ENCODE peak calls at places on chromosomes 7 and 10, in four cellular contexts. One of them, this sample, is unnamed.

GRCh38 chr10:33066558-33067236 is 108.7 kb upstream of the ITGB1 start:
- DNase-seq in fibroblast of lung: peak; percentile 86
- DNase-seq in lung: no peak
- DNase-seq in mesendoderm: peak; percentile 74
- DNase-seq in this sample: peak; percentile 51

GRCh38 chr7:98903246-98903645 is 24.9 kb downstream of the TRRAP start:
- DNase-seq in lung: no peak
- DNase-seq in fibroblast of lung: no peak
- DNase-seq in mesendoderm: no peak
- DNase-seq in this sample: no peak

GRCh38 chr10:79890469-79890868 is 58.4 kb downstream of the SFTPD start:
- DNase-seq in fibroblast of lung: no peak
- DNase-seq in mesendoderm: no peak
- DNase-seq in lung: no peak
- DNase-seq in this sample: no peak

GRCh38 chr10:48632166-48632565 is 27.3 kb upstream of the ARHGAP22 start:
- DNase-seq in fibroblast of lung: no peak
- DNase-seq in lung: no peak
- DNase-seq in mesendoderm: no peak
- DNase-seq in this sample: no peak

GRCh38 chr10:2928219-2928840 is 139.0 kb upstream of the PFKP start:
- DNase-seq in fibroblast of lung: peak; percentile 44
- DNase-seq in mesendoderm: peak; percentile 75
- DNase-seq in lung: peak; percentile 71
- DNase-seq in this sample: peak; percentile 53

GRCh38 chr7:80724249-80724871 is 85.9 kb downstream of the CD36 start:
- DNase-seq in lung: no peak
- DNase-seq in mesendoderm: peak; percentile 65
- DNase-seq in fibroblast of lung: peak; percentile 97
- DNase-seq in this sample: peak; percentile 29

GRCh38 chr10:61835909-61836232 is 65.6 kb upstream of the ARID5B start:
- DNase-seq in fibroblast of lung: peak; percentile 75
- DNase-seq in mesendoderm: no peak
- DNase-seq in lung: no peak
- DNase-seq in this sample: no peak

GRCh38 chr7:151061241-151062110 is 2.1 kb downstream of the SLC4A2 start:
- DNase-seq in mesendoderm: peak; percentile 64
- DNase-seq in fibroblast of lung: no peak
- DNase-seq in lung: peak; percentile 66
- DNase-seq in this sample: no peak

GRCh38 chr7:78178319-78178718 is 379.7 kb downstream of the PHTF2 start:
- DNase-seq in mesendoderm: no peak
- DNase-seq in fibroblast of lung: no peak
- DNase-seq in lung: no peak
- DNase-seq in this sample: no peak

GRCh38 chr7:127534636-127535035 is 50.8 kb downstream of the GCC1 start:
- DNase-seq in fibroblast of lung: no peak
- DNase-seq in lung: no peak
- DNase-seq in mesendoderm: no peak
- DNase-seq in this sample: no peak

GRCh38 chr7:135372222-135372621 is 137.7 kb downstream of the CNOT4 start:
- DNase-seq in mesendoderm: no peak
- DNase-seq in fibroblast of lung: no peak
- DNase-seq in lung: no peak
- DNase-seq in this sample: no peak

GRCh38 chr7:70925411-70926115 is 206.4 kb upstream of the GALNT17 start:
- DNase-seq in mesendoderm: peak; percentile 80
- DNase-seq in fibroblast of lung: no peak
- DNase-seq in lung: no peak
- DNase-seq in this sample: no peak
- H3K36me3 ChIP-seq in mesendoderm: no peaks in the 10 kb centered on the region
- H3K36me3 ChIP-seq in fibroblast of lung: no peaks in the 10 kb centered on the region
- H3K36me3 ChIP-seq in lung: no peaks in the 10 kb centered on the region
- H3K36me3 ChIP-seq in this sample: no peaks in the 10 kb centered on the region

DNA sequence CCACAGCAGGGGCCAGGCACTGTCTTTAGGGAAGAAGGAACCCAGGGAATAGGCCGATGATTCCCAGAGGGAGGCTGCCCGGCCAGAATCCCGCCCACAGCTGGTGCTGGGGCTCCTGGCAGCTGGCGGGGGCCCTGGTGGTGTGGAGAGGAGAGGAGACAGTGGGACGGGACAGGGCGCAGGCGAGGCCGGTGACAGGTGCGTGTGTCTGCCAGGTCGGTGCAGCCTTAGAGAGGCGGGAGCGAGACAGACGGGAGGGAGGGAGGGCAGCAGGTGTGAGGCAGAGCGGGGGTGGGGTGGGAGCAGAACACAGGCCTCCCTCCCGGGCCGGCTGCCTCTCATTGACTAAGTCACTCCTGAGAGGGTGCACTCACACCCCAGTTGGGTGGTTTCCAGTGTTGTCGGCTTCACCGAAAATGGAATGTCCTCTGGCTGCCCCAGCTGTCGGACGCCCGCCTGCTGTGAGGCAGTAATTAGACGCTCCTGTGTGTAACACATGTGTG is 55.2 kb downstream of the ELFN1 start:
- DNase-seq in lung: no peak
- DNase-seq in fibroblast of lung: peak; percentile 60
- DNase-seq in mesendoderm: no peak
- DNase-seq in this sample: no peak
- H3K4me3 ChIP-seq in lung: no peak overlapping the region
- H3K4me3 ChIP-seq in fibroblast of lung: no peak overlapping the region
- H3K4me3 ChIP-seq in mesendoderm: no peak overlapping the region
- H3K4me3 ChIP-seq in this sample: no peak overlapping the region

GRCh38 chr10:9102026-9102425 is 1047.5 kb downstream of the GATA3 start:
- DNase-seq in mesendoderm: peak; percentile 28
- DNase-seq in lung: no peak
- DNase-seq in fibroblast of lung: peak; percentile 6
- DNase-seq in this sample: no peak

GRCh38 chr10:9103301-9103700 is 1048.8 kb downstream of the GATA3 start:
- DNase-seq in mesendoderm: peak; percentile 61
- DNase-seq in fibroblast of lung: peak; percentile 3
- DNase-seq in lung: no peak
- DNase-seq in this sample: no peak

GRCh38 chr10:9096288-9096687 is 1041.8 kb downstream of the GATA3 start:
- DNase-seq in mesendoderm: no peak
- DNase-seq in fibroblast of lung: no peak
- DNase-seq in lung: no peak
- DNase-seq in this sample: no peak

GRCh38 chr10:9097206-9097990 is 1042.9 kb downstream of the GATA3 start:
- DNase-seq in fibroblast of lung: peak; percentile 3
- DNase-seq in lung: no peak
- DNase-seq in mesendoderm: peak; percentile 35
- DNase-seq in this sample: no peak

DNA sequence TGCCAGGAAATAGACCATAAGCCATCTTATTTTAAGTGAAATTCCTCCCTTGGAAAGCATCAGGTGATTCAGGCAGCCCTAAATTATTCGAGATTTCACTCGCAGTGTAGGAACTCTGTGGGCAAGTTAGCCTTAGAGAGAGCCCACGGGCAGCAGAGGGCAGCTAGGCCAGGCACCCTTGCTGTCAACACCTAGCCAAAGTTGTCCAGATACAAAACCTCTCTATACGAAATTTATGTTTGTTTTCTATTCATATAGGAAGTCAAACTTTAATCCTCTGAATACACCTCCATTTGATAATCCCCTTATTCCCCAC is 1043.5 kb downstream of the GATA3 start:
- DNase-seq in lung: no peak
- DNase-seq in mesendoderm: no peak
- DNase-seq in fibroblast of lung: no peak
- DNase-seq in this sample: no peak
- H3K27me3 ChIP-seq in lung: no peaks in the 10 kb centered on the region
- H3K27me3 ChIP-seq in mesendoderm: peaks cover 4% of the 10 kb centered on the region
- H3K27me3 ChIP-seq in fibroblast of lung: no peaks in the 10 kb centered on the region
- H3K27me3 ChIP-seq in this sample: no peaks in the 10 kb centered on the region

GRCh38 chr10:73772280-73773151 is 9.3 kb upstream of the CHCHD1 start:
- DNase-seq in mesendoderm: peak; percentile 76
- DNase-seq in lung: peak; percentile 87
- DNase-seq in fibroblast of lung: peak; percentile 84
- DNase-seq in this sample: peak; percentile 62

GRCh38 chr10:73771722-73772279 is 10.0 kb upstream of the CHCHD1 start:
- DNase-seq in lung: no peak
- DNase-seq in fibroblast of lung: no peak
- DNase-seq in mesendoderm: peak; percentile 56
- DNase-seq in this sample: peak; percentile 59

GRCh38 chr10:73773152-73773879 is 8.5 kb upstream of the CHCHD1 start:
- DNase-seq in mesendoderm: no peak
- DNase-seq in lung: no peak
- DNase-seq in fibroblast of lung: no peak
- DNase-seq in this sample: no peak

GRCh38 chr10:73768881-73769280 is 13.0 kb upstream of the CHCHD1 start:
- DNase-seq in fibroblast of lung: no peak
- DNase-seq in lung: no peak
- DNase-seq in mesendoderm: no peak
- DNase-seq in this sample: no peak

DNA sequence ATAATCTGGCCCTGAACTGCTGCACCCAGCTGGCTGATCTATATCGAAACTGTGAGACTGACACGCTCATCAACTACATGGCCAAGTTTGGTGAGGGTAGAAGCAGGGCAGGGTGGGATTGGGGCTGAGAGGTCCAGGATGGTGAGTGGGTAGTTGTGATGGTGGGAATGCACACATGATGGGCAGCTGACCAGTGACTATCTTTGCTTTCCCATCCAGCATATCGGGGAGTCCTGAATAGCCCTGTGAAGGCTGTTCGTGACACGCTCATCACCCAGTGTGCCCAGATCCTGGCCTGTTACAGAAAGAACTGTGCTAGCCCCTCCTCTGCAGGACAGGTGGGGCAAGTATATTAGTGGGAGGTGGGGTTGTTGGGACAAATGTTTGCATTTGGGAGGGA is 12.5 kb upstream of the CHCHD1 start:
- DNase-seq in fibroblast of lung: no peak
- DNase-seq in mesendoderm: no peak
- DNase-seq in lung: no peak
- DNase-seq in this sample: no peak
- H3K36me3 ChIP-seq in fibroblast of lung: peaks cover 37% of the 10 kb centered on the region
- H3K36me3 ChIP-seq in mesendoderm: peaks cover 26% of the 10 kb centered on the region
- H3K36me3 ChIP-seq in lung: peaks cover 41% of the 10 kb centered on the region
- H3K36me3 ChIP-seq in this sample: peaks cover 75% of the 10 kb centered on the region

DNA sequence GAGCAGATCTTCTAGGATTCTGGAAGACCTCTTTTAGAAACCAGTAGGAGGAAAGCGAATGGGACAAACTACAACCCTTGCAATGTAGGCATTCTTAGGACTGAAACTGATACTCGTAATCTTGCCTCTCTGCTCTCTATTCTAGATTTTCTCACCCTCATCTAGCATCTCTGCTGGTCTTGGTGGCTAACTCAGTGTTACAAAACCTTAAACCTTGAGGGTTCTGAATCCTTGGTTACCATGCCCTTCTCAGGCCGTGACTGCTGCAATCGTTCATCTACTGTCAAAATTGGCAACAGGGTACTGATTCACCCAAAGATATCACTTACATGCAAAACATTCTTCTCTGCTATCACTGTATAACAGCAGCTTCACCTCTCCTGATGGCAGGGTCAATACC is 55.2 kb downstream of the SAMD9 start:
- DNase-seq in lung: no peak
- DNase-seq in mesendoderm: no peak
- DNase-seq in fibroblast of lung: no peak
- DNase-seq in this sample: no peak
- H3K4me3 ChIP-seq in lung: no peak overlapping the region
- H3K4me3 ChIP-seq in mesendoderm: no peak overlapping the region
- H3K4me3 ChIP-seq in fibroblast of lung: no peak overlapping the region
- H3K4me3 ChIP-seq in this sample: no peak overlapping the region

GRCh38 chr10:50578949-50579348 is 44.8 kb downstream of the SGMS1 start:
- DNase-seq in fibroblast of lung: no peak
- DNase-seq in lung: no peak
- DNase-seq in mesendoderm: no peak
- DNase-seq in this sample: no peak
- H3K27me3 ChIP-seq in fibroblast of lung: no peaks in the 10 kb centered on the region
- H3K27me3 ChIP-seq in lung: no peaks in the 10 kb centered on the region
- H3K27me3 ChIP-seq in mesendoderm: no peaks in the 10 kb centered on the region
- H3K27me3 ChIP-seq in this sample: no peaks in the 10 kb centered on the region

GRCh38 chr7:156968183-156968582 is 18.7 kb downstream of the NOM1 start:
- DNase-seq in mesendoderm: no peak
- DNase-seq in fibroblast of lung: no peak
- DNase-seq in lung: no peak
- DNase-seq in this sample: no peak
- H3K36me3 ChIP-seq in mesendoderm: peaks cover 14% of the 10 kb centered on the region
- H3K36me3 ChIP-seq in fibroblast of lung: peaks cover 13% of the 10 kb centered on the region
- H3K36me3 ChIP-seq in lung: peaks cover 33% of the 10 kb centered on the region
- H3K36me3 ChIP-seq in this sample: peaks cover 60% of the 10 kb centered on the region

GRCh38 chr7:289756-290553 is at the start of gene FOXL3:
- DNase-seq in fibroblast of lung: no peak
- DNase-seq in lung: no peak
- DNase-seq in mesendoderm: no peak
- DNase-seq in this sample: no peak

GRCh38 chr7:289209-289755 is 688 bp upstream of the FOXL3 start:
- DNase-seq in fibroblast of lung: no peak
- DNase-seq in mesendoderm: no peak
- DNase-seq in lung: no peak
- DNase-seq in this sample: no peak

GRCh38 chr7:288671-289101 is 1.3 kb upstream of the FOXL3 start:
- DNase-seq in lung: no peak
- DNase-seq in mesendoderm: no peak
- DNase-seq in fibroblast of lung: no peak
- DNase-seq in this sample: no peak

GRCh38 chr7:291302-292092 is 1.5 kb downstream of the FOXL3 start:
- DNase-seq in lung: no peak
- DNase-seq in fibroblast of lung: peak; percentile 34
- DNase-seq in mesendoderm: no peak
- DNase-seq in this sample: no peak

DNA sequence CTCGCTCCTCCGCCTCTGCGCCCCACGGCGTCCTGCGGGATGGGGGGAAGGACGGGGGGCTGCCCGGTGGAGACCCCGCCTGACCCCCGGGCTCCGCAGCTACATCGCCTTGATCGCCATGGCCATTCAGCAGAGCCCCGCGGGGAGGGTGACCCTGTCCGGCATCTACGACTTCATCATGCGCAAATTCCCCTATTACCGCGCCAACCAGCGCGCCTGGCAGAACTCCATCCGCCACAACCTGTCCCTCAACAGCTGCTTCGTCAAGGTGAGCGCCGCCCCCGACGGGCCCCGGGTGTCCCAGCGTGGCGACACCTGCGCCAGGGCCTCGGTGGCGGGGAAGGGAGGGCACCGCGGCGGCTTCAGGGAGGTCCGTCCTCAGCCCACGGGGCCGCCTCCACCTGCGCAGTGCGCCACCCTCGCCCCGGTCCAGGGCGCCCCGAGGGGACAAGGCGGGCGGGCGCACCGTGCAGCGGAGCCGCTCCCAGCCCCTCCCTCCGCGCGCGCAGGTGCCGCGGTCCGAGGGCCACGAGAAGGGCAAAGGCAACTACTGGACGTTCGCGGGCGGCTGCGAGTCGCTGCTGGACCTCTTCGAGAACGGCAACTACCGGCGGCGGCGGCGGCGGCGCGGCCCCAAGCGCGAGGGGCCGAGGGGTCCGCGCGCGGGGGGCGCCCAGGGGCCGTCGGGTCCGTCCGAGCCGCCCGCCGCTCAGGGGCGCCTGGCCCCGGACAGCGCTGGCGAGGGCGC is 758 bp downstream of the FOXL3 start:
- DNase-seq in lung: no peak
- DNase-seq in fibroblast of lung: no peak
- DNase-seq in mesendoderm: no peak
- DNase-seq in this sample: no peak
- H3K4me3 ChIP-seq in lung: no peak overlapping the region
- H3K4me3 ChIP-seq in fibroblast of lung: no peak overlapping the region
- H3K4me3 ChIP-seq in mesendoderm: no peak overlapping the region
- H3K4me3 ChIP-seq in this sample: no peak overlapping the region

GRCh38 chr10:91163269-91163708 is 57.2 kb upstream of the PCGF5 start:
- DNase-seq in lung: peak; percentile 53
- DNase-seq in mesendoderm: peak; percentile 57
- DNase-seq in fibroblast of lung: peak; percentile 59
- DNase-seq in this sample: peak; percentile 40
- H3K27me3 ChIP-seq in lung: no peaks in the 10 kb centered on the region
- H3K27me3 ChIP-seq in mesendoderm: peaks cover 45% of the 10 kb centered on the region
- H3K27me3 ChIP-seq in fibroblast of lung: no peaks in the 10 kb centered on the region
- H3K27me3 ChIP-seq in this sample: no peaks in the 10 kb centered on the region

This sample was measured in brain microvascular endothelial cell.